ENCODE peak calls at places on chromosomes 6 and 20, in four cellular contexts. E is HepG2, F is tibial nerve, K is K562. Y is an unnamed sample.
A peak's percentile ranks its signal among the peaks of the same experiment; 100 is the strongest.

GRCh38 chr6:75621846-75622245 is 20.2 kb downstream of the SENP6 start:
- DNase-seq in F (no peak), E (no peak), K (no peak), Y (no peak)

GRCh38 chr20:23766531-23766930 is 15.8 kb upstream of the CST1 start:
- DNase-seq in F (no peak), K (no peak), E (no peak), Y (no peak)

GRCh38 chr6:140929121-140929520 is 1203.6 kb upstream of the GJE1 start:
- DNase-seq in E (no peak), F (no peak), K (no peak), Y (no peak)

GRCh38 chr6:135438907-135439535 is 58.5 kb downstream of the AHI1 start:
- DNase-seq in K (peak; percentile 66), F (no peak), E (peak; percentile 30), Y (no peak)

GRCh38 chr20:46720019-46720418 is 10.6 kb downstream of the SLC2A10 start:
- DNase-seq in F (no peak), K (no peak), E (no peak), Y (no peak)

GRCh38 chr20:61931476-61932198 is 134.0 kb downstream of the TAF4 start:
- DNase-seq in K (no peak), E (no peak), F (peak; percentile 4), Y (no peak)

GRCh38 chr20:63041776-63042175 is 35.0 kb upstream of the BHLHE23 start:
- DNase-seq in E (no peak), F (no peak), K (no peak), Y (no peak)

GRCh38 chr6:26537160-26537845 is 863 bp upstream of the HMGN4 start:
- DNase-seq in F (peak; percentile 92), K (peak; percentile 96), E (peak; percentile 97), Y (peak; percentile 92)

GRCh38 chr20:47774081-47774777 is 11.1 kb downstream of the SULF2 start:
- DNase-seq in K (no peak), E (no peak), F (no peak), Y (no peak)

GRCh38 chr6:132392792-132393191 is 8.5 kb downstream of the MOXD1 start:
- DNase-seq in K (peak; percentile 3), F (no peak), E (peak; percentile 35), Y (peak; percentile 51)

GRCh38 chr6:125983246-125983945 is 2.9 kb upstream of the TRMT11 start:
- DNase-seq in K (no peak), F (no peak), E (no peak), Y (no peak)

GRCh38 chr6:138824482-138825134 is 28.7 kb downstream of the ECT2L start:
- DNase-seq in F (no peak), E (peak; percentile 25), K (peak; percentile 36), Y (no peak)

GRCh38 chr6:158999154-158999668 is 791 bp downstream of the RSPH3 start:
- DNase-seq in K (no peak), F (peak; percentile 14), E (no peak), Y (no peak)

GRCh38 chr6:111746983-111747773 is 126.1 kb downstream of the FYN start:
- DNase-seq in F (no peak), E (no peak), K (no peak), Y (no peak)

GRCh38 chr6:47235964-47236760 is 73.5 kb downstream of the TNFRSF21 start:
- DNase-seq in F (no peak), K (no peak), E (no peak), Y (no peak)

GRCh38 chr6:27495386-27496135 is 22.7 kb upstream of the ZNF184 start:
- DNase-seq in F (peak; percentile 33), E (peak; percentile 80), K (peak; percentile 94), Y (peak; percentile 59)

GRCh38 chr20:37690626-37691369 is 3.0 kb upstream of the CTNNBL1 start:
- DNase-seq in K (no peak), E (no peak), F (no peak), Y (no peak)

GRCh38 chr6:16764188-16764950 is 3.1 kb upstream of the ATXN1 start:
- DNase-seq in K (peak; percentile 26), F (no peak), E (peak; percentile 53), Y (no peak)

DNA sequence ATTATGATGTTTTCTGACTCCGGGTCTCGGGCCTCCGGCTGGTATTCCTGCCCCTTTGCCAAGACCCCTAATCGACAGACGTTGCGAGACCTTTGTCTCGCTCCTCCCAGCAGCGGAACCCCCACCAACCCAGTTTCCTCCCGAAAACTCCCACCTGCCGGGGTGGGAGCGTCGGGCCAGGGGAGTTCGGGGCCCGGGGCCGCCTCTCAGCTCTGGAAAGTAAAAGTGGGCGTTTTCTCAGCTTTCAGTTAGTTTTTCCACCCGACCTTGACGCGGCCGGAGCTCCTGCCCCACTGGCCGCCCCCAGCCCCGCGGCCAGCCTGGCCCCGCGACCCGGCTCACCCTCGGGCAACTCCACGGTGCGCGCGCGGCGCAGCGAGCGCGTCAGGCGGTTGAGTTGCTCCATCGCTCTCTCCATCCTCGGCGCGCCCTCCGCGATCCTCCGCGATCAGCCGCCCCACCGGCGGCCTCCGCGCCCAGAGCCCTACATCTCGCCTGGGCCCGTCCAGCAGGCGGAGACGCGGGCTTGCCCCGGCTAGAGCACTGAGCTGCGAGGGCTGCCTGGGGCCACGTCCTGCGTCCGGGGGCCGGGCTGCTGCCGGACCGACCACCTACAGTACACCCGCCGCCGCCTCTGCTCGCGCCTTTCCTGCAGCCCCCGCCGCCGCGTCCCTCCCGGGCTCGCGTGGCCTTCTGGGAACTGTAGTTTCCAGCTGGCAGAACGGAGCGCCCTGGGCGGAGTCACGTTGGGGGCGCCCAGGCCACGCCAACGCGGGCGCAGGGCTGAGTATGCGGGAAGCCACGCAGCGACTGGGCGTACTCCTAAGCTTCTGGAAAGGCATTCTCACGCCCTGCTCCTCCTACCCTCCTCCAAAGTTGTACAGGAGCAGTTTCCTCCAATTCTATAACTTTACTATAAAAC is at the start of gene HACE1:
- DNase-seq in E (peak; percentile 78), K (peak; percentile 96), F (peak; percentile 73), Y (peak; percentile 74)
- TF ChIP-seq POLR2A in E (peak; percentile 20), K (peak; percentile 74), F (peak; percentile 56), Y (peak; percentile 57)

GRCh38 chr20:41694796-41695195 is 76.6 kb upstream of the CHD6 start:
- DNase-seq in K (peak; percentile 41), E (no peak), F (no peak), Y (no peak)

GRCh38 chr20:41696428-41696827 is 78.3 kb upstream of the CHD6 start:
- DNase-seq in E (no peak), K (peak; percentile 86), F (no peak), Y (no peak)

GRCh38 chr20:41690702-41691101 is 72.5 kb upstream of the CHD6 start:
- DNase-seq in E (no peak), F (no peak), K (peak; percentile 63), Y (no peak)

GRCh38 chr20:41692479-41693135 is 74.4 kb upstream of the CHD6 start:
- DNase-seq in F (peak; percentile 62), E (peak; percentile 62), K (peak; percentile 86), Y (no peak)

DNA sequence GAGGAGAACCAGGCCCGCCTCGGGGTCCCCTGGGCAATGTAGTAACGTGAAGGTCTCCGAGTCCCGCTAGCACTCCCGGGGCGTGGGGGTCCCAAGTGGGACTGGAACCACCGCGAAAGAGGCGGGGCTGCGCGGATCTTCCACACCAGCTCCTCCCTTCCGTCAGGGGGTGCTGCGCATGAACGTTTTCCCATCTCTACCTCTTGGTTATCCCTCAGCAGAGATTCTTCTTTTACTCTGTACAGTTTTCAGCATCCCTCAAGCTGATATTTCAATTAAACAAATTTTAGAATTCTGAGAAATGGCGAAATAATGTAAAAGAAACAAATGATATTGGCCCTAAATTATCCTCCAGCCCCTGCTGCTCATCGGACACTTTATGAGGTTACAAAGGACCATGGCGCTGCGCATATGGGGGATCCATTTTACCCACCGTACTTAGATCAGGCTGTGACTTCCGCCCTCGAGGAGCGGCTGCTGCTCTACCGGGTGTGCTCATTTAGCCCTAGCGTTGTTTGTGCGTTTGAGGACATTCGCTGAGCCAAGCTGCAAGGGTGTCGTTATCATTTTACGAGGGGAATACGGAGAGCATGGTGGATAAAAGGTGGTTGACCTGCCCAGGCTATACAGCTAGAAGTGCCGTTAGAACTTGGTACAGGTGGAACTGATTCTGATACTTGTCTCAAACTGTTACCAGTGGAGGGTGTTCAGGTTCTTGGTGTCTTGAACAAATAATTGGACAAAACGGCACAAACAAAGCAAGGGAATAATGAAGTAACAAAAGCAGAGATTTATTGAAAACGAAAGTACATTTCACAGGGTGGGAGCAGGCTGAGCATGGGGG is 75.2 kb upstream of the CHD6 start:
- DNase-seq in E (peak; percentile 95), F (peak; percentile 60), K (peak; percentile 90), Y (peak; percentile 90)
- TF ChIP-seq POLR2A in E (peak; percentile 86), F (peak; percentile 12), K (peak; percentile 82), Y (peak; percentile 77)

DNA sequence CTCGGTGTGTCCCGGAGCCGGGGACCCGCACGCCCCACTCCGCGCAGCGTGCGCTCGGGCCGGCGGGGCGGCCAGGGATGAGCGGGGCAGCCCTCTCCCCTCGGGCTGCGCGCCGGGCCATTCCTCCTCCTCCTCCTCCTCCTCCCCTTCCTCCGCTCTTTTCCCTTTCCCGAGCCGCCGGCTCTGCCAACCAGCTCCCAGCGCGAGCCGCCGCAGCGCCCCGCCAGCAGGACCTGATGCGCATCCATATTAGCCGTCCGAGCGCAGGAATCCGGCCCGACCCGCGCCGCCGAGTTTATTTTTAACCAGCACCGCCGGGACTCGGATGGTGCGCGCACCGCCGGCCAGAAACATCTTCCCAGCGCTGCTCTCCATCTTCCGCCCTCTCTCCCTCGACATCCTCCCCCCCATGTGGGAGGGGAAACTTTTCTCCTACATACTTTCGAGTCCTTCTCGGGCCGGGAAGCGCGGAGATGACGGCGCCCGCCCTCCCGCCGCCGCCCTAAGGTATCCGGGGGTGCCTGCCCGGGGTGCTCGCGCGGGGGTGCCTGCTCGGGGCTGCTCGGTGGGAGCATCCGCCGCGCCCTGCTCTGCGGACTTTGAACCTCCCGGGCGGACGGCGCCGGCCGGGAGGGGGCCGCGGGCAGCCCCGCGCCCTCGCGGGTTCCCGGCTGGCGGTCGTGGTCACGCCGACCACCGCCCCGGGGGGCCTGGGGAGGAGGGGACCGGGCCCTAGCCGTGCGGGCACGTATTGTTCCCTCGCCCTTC is 619 bp downstream of the RREB1 start:
- DNase-seq in E (peak; percentile 35), F (no peak), K (peak; percentile 70), Y (no peak)
- TF ChIP-seq POLR2A in E (no peak), F (peak; percentile 21), K (no peak), Y (no peak)

GRCh38 chr6:157326979-157327378 is 3.7 kb upstream of the TMEM242 start:
- DNase-seq in F (no peak), E (peak; percentile 56), K (no peak), Y (no peak)

GRCh38 chr6:157322792-157323113 is 566 bp downstream of the TMEM242 start:
- DNase-seq in F (no peak), E (no peak), K (no peak), Y (no peak)

GRCh38 chr6:157325069-157325805 is 1.9 kb upstream of the TMEM242 start:
- DNase-seq in E (peak; percentile 78), F (no peak), K (no peak), Y (no peak)

GRCh38 chr6:157323924-157324276 is 581 bp upstream of the TMEM242 start:
- DNase-seq in E (peak; percentile 81), F (peak; percentile 38), K (peak; percentile 81), Y (peak; percentile 45)

DNA sequence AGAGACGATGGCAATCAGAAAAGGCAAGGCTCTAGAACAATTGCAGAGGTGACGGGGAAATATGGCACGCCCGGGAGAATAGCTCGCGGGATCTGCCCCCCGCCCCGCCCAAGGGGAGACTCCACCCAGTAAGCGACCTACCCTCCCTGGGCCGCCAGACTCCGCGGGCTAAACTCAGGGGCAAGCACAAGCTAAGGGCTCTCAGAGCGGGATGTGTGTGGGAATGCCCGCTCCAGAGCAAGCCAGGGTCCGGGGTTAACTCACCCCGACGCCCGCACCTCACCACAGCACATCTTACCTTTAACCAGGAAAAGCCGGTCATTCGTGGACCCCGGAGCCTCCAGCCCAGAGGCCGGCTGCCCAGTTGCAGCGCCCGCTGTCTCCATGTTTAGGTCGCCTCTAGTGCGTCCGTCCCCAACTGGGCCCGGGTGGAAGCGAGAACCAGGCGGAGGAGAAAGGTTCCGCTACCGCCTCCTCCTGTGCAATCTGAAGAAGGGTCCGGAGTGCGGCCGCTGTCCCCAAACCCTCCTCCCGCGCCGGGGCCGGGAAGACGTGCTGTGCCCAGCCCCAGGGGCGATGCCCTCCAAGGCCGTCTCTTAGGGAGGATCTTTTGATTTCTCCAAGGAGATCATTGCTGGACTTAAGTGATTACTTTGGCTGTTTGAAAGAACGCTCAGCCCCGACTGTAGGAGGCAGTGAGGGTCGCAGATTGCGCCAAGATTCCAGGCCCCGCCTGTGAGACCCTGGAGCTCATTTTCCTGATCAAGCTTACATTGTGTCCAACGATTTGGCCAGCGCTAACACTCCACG is at the start of gene TMEM242:
- DNase-seq in E (peak; percentile 89), K (peak; percentile 97), F (peak; percentile 82), Y (peak; percentile 92)
- TF ChIP-seq POLR2A in E (peak; percentile 97), K (peak; percentile 100), F (peak; percentile 71), Y (peak; percentile 90)

Y was measured in HCT116.